ENCODE peak calls at places on chromosome 1, in four cellular contexts. W is GM12891, B is K562, U is GM12878. C is an unnamed sample.

GRCh38 chr1:201019321-201019977 is 4.1 kb downstream of the KIF21B start:
- DNase-seq in B (peak), U (peak), W (peak), C (peak)

GRCh38 chr1:121444096-121444495 is 259.3 kb downstream of the SRGAP2C start:
- DNase-seq in W (no peak), U (no peak), B (no peak), C (no peak)

GRCh38 chr1:23563755-23564374 is 4.6 kb upstream of the ID3 start:
- DNase-seq in U (no peak), B (no peak), W (no peak), C (no peak)

GRCh38 chr1:15956150-15956549 is 19.8 kb downstream of the ZBTB17 start:
- DNase-seq in W (no peak), U (no peak), B (no peak), C (no peak)

GRCh38 chr1:53878492-53879105 is 11.0 kb downstream of the YIPF1 start:
- DNase-seq in U (no peak), B (peak), W (no peak), C (no peak)

GRCh38 chr1:94903318-94904009 is 23.4 kb downstream of the CNN3 start:
- DNase-seq in U (no peak), B (no peak), W (no peak), C (no peak)

GRCh38 chr1:210692796-210693195 is 364.1 kb downstream of the HHAT start:
- DNase-seq in U (no peak), B (no peak), W (no peak), C (peak)

GRCh38 chr1:45953934-45954333 is 150.5 kb downstream of the MAST2 start:
- DNase-seq in U (no peak), B (no peak), W (no peak), C (no peak)

GRCh38 chr1:166914111-166914510 is 38.0 kb upstream of the TADA1 start:
- DNase-seq in B (no peak), W (no peak), U (no peak), C (no peak)

GRCh38 chr1:166918618-166919017 is 42.6 kb upstream of the TADA1 start:
- DNase-seq in B (no peak), W (no peak), U (no peak), C (no peak)

GRCh38 chr1:166920561-166921475 is 44.8 kb upstream of the TADA1 start:
- DNase-seq in B (no peak), W (peak), U (no peak), C (no peak)

GRCh38 chr1:166911624-166912023 is 35.6 kb upstream of the TADA1 start:
- DNase-seq in W (no peak), U (no peak), B (no peak), C (no peak)

GRCh38 chr1:166915941-166916340 is 39.9 kb upstream of the TADA1 start:
- DNase-seq in U (no peak), B (no peak), W (no peak), C (no peak)
- TF ChIP-seq SPI1 in U (no peak), B (no peak), W (no peak), C (no peak)

DNA sequence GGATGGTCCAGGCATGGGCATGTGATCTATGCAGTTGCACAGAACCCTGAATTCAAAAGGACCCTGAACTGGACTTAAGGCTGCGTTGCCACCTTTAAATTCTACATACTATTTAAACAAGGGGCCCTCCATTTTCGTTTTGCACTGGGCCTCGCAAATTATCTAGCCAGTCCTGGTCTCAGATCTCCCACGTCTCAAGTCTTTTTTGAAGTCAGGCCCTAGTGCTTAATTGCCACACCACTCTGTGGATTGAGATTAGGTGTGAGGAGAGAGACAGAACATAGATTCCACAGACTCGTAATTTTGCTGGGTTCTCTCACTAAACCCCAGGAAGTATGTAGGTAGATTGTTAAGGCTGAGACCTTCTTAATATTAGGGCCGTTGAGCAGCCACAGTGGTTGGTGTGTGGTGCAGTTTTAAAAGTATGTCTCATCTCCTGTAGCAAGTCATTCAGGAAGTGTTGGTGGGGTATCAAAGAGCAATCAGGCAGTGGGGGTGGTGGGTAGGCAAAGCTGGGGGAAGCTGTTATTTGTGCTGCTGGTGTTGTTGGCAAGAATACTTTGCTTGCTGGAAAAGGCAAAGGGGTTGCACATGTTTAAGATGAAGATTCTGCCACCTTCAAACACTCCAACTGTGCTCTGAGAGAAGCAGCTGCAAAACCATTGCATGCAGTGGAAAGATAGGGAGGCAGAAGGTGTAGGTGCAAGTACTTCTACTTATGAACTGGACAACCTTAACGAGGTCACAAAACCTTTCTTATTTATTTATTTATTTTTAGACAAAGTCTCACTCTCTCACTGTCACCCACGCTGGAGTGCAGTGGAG is 11.2 kb downstream of the CD84 start:
- DNase-seq in W (no peak), U (no peak), B (no peak), C (no peak)
- TF ChIP-seq SPI1 in W (no peak), U (no peak), B (no peak), C (no peak)

DNA sequence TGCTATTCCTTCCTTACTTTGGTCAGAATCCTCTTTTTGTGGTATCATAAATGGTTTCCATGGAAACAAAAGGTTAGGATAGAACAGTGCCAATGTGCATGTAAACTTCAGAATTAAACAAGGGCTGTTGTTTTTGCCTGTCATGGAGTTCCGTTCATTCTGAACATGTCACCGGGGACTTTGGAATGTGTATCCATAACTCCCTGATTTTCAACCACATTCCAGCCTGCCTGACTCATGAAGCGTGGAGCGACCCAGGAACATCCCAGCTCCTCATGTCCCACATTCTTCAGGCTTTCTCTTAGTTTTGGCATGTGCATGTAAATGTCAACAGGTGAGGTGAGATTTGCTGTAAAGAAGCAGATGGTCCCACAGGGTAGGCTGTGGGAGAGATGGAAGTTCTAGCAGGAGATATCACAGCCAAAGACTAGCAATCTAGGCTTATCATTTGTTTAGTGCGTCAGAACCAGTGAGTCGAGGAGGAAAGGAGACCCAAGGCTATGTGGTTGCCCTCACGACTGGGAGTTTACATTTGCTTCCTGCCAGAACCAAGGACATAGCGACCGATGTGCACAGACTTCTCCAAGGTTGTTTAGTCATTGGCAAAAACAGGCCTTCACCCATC is 23.0 kb upstream of the DNAJC11 start:
- DNase-seq in B (peak), W (no peak), U (no peak), C (no peak)
- TF ChIP-seq SPI1 in B (no peak), W (no peak), U (no peak), C (no peak)

DNA sequence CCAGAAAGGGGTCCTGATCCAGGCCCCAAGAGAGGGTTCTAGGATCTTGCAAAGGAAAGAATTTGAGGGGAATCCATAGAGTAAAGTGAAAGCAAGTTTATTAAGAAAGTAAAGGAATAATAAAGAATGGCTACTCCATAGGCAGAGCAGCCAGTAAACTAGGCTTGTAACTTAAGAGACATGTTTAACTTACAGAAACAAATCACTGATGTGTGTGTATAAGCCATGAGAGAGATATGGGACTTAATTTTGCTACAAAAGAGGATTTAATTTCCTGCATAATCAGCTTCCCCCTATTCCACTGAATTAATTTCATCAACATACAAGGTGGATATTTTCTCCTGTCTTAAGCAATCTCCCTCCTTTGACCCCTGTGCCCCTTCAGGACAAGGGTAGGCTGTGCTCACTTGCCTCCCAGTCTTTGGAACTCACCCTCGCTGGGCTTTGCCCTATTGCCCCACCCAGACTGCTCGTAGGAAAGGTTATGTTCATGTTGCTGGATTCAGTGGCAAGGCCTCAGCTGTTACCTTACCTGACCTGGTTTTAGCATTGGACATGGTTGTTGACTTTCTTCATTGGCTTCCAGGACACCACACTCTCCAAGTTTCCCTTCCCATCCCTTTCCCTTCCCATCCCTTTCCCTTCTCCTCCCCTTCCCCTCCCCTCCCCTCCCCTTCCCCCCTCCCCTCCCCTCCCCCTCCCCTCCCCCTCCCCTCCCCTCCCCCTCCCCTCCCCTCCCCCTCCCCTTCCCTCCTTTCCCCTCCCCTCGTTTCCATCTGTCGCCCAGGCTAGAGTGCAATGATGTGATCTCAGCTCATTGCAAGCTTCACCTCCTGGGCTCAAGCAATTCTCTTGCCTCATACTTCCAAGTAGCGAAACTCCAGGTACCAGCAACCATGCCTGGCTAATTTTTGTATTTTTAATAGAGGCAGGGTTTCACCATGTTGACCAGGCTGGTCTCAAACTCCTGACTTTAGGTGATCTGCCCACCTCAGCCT is 44.6 kb downstream of the TBCE start:
- DNase-seq in W (no peak), U (no peak), B (no peak), C (peak)
- TF ChIP-seq SPI1 in W (no peak), U (no peak), B (no peak), C (no peak)

GRCh38 chr1:75265792-75266191 is 131.6 kb downstream of the LHX8 start:
- DNase-seq in W (no peak), B (peak), U (peak), C (no peak)
- TF ChIP-seq SPI1 in W (no peak), B (no peak), U (no peak), C (no peak)

DNA sequence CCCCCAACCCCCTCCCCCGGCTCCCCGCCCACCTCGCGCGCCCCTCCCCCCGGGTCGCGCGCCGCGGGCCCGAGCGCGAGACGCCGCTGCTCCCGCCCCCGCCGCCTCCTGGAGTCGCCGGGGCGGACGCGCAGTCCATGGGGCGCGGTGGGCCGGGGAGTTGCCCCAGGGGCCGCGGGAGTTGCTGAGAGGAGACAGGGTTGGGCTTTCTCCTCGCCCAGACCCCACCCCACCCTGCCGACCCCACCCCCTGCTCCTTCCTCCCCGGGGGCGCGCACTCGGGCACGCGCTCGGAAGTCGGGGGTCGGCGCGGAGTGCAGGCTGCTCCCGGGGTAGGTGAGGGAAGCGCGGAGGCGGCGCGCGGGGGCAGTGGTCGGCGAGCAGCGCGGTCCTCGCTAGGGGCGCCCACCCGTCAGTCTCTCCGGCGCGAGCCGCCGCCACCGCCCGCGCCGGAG is at the start of gene LAMC1:
- DNase-seq in W (peak), U (no peak), B (peak), C (no peak)
- TF ChIP-seq SPI1 in W (no peak), U (no peak), B (no peak), C (no peak)

GRCh38 chr1:223714421-223714724 is 2.0 kb downstream of the CAPN2 start:
- DNase-seq in W (no peak), B (no peak), U (no peak), C (no peak)

GRCh38 chr1:223716302-223716862 is 4.0 kb downstream of the CAPN2 start:
- DNase-seq in U (peak), W (peak), B (no peak), C (peak)

GRCh38 chr1:223713546-223714420 is 1.4 kb downstream of the CAPN2 start:
- DNase-seq in U (no peak), W (no peak), B (peak), C (no peak)

GRCh38 chr1:223715710-223716103 is 3.4 kb downstream of the CAPN2 start:
- DNase-seq in B (no peak), U (no peak), W (no peak), C (no peak)

GRCh38 chr1:223714849-223715709 is 2.7 kb downstream of the CAPN2 start:
- DNase-seq in B (peak), W (no peak), U (no peak), C (no peak)
- TF ChIP-seq SPI1 in B (peak), W (peak), U (peak), C (peak)

GRCh38 chr1:58885998-58886397 is 102.2 kb upstream of the JUN start:
- DNase-seq in B (no peak), U (no peak), W (no peak), C (peak)
- TF ChIP-seq SPI1 in B (no peak), U (no peak), W (no peak), C (peak)

GRCh38 chr1:189500777-189501176 is 976.9 kb downstream of the BRINP3 start:
- DNase-seq in U (no peak), W (no peak), B (no peak), C (no peak)

GRCh38 chr1:189496768-189497167 is 980.9 kb downstream of the BRINP3 start:
- DNase-seq in U (no peak), W (no peak), B (no peak), C (no peak)

GRCh38 chr1:189499736-189500135 is 977.9 kb downstream of the BRINP3 start:
- DNase-seq in B (no peak), W (no peak), U (no peak), C (no peak)
- TF ChIP-seq SPI1 in B (no peak), W (no peak), U (no peak), C (no peak)

C was measured in HL-60.